ENCODE peak calls at places on chromosomes 1 and 21, in five cellular contexts. L, U, Y, A and P are unnamed samples.

GRCh38 chr1:162035241-162035640 is 11.6 kb upstream of the OLFML2B start:
- DNase-seq in L (no peak), U (no peak), Y (no peak), A (no peak), P (no peak)

GRCh38 chr1:220680085-220680687 is 10.0 kb upstream of the C1orf115 start:
- DNase-seq in L (no peak), U (peak), Y (no peak), A (peak), P (no peak)

GRCh38 chr1:93811646-93812045 is 67.4 kb downstream of the DNTTIP2 start:
- DNase-seq in L (no peak), U (no peak), Y (no peak), A (no peak), P (peak)

GRCh38 chr1:30404341-30404740 is 319.0 kb downstream of the MATN1 start:
- DNase-seq in L (no peak), U (no peak), Y (peak), A (no peak), P (no peak)

GRCh38 chr1:153627797-153628626 is at the start of gene S100A1:
- DNase-seq in L (no peak), U (peak), Y (peak), A (no peak), P (no peak)

GRCh38 chr1:18642278-18643095 is 11.8 kb downstream of the PAX7 start:
- DNase-seq in L (no peak), U (no peak), Y (no peak), A (no peak), P (no peak)

GRCh38 chr1:50976111-50976889 is 6.3 kb downstream of the CDKN2C start:
- DNase-seq in L (no peak), U (no peak), Y (no peak), A (peak), P (no peak)

GRCh38 chr1:161487483-161487827 is 17.8 kb upstream of the FCGR2A start:
- DNase-seq in L (no peak), U (no peak), Y (no peak), A (peak), P (no peak)

GRCh38 chr1:10339036-10339567 is 59.8 kb upstream of the PGD start:
- DNase-seq in L (no peak), U (no peak), Y (no peak), A (no peak), P (no peak)

GRCh38 chr1:75970631-75971030 is 38.4 kb upstream of the ASB17 start:
- DNase-seq in L (no peak), U (no peak), Y (no peak), A (no peak), P (no peak)

GRCh38 chr1:201400257-201401230 is 1.4 kb upstream of the LAD1 start:
- DNase-seq in L (no peak), U (no peak), Y (no peak), A (no peak), P (no peak)

GRCh38 chr1:201376464-201377374 is 761 bp downstream of the TNNT2 start:
- DNase-seq in L (no peak), U (peak), Y (peak), A (peak), P (peak)

GRCh38 chr21:28892550-28893111 is 100.0 kb downstream of the LTN1 start:
- DNase-seq in L (no peak), U (no peak), Y (no peak), A (no peak), P (no peak)

GRCh38 chr1:173477286-173478098 is at the start of gene PRDX6:
- DNase-seq in L (no peak), U (peak), Y (peak), A (peak), P (no peak)

GRCh38 chr1:79839882-79840281 is 833.4 kb upstream of the ADGRL4 start:
- DNase-seq in L (no peak), U (no peak), Y (no peak), A (no peak), P (no peak)

GRCh38 chr1:168069384-168069783 is 67.3 kb downstream of the GPR161 start:
- DNase-seq in L (no peak), U (no peak), Y (no peak), A (no peak), P (no peak)

GRCh38 chr1:29624747-29625420 is 388.6 kb downstream of the PTPRU start:
- DNase-seq in L (no peak), U (no peak), Y (no peak), A (no peak), P (no peak)

GRCh38 chr1:183719289-183719688 is 66.2 kb upstream of the APOBEC4 start:
- DNase-seq in L (no peak), U (no peak), Y (no peak), A (no peak), P (no peak)

GRCh38 chr1:71049951-71050598 is 2.5 kb upstream of the PTGER3 start:
- DNase-seq in L (peak), U (peak), Y (no peak), A (peak), P (peak)

GRCh38 chr1:218346391-218347204 is 1.5 kb downstream of the TGFB2 start:
- DNase-seq in L (no peak), U (peak), Y (peak), A (peak), P (no peak)

GRCh38 chr1:218348628-218349185 is 3.6 kb downstream of the TGFB2 start:
- DNase-seq in L (no peak), U (no peak), Y (no peak), A (no peak), P (no peak)

GRCh38 chr1:218345673-218346390 is 696 bp downstream of the TGFB2 start:
- DNase-seq in L (no peak), U (peak), Y (peak), A (peak), P (no peak)

GRCh38 chr1:218347713-218348627 is 2.8 kb downstream of the TGFB2 start:
- DNase-seq in L (no peak), U (no peak), Y (no peak), A (peak), P (no peak)

GRCh38 chr1:218347316-218347712 is 2.2 kb downstream of the TGFB2 start:
- DNase-seq in L (no peak), U (peak), Y (no peak), A (no peak), P (no peak)
- H3K4me3 ChIP-seq in L (peak), U (no peak), Y (peak), A (peak), P (peak)

GRCh38 chr1:8239039-8239305 is 78.9 kb upstream of the SLC45A1 start:
- DNase-seq in L (no peak), U (no peak), Y (peak), A (peak), P (no peak)
- TF ChIP-seq CTCF in L (no peak), U (peak), Y (no peak), A (peak), P (peak)

GRCh38 chr1:198679535-198680173 is 40.8 kb downstream of the PTPRC start:
- DNase-seq in L (no peak), U (no peak), Y (peak), A (no peak), P (no peak)

GRCh38 chr1:198680174-198680871 is 41.5 kb downstream of the PTPRC start:
- DNase-seq in L (no peak), U (no peak), Y (peak), A (no peak), P (no peak)

GRCh38 chr1:198683449-198683848 is 44.6 kb downstream of the PTPRC start:
- DNase-seq in L (no peak), U (no peak), Y (no peak), A (no peak), P (no peak)

GRCh38 chr1:198681247-198681646 is 42.4 kb downstream of the PTPRC start:
- DNase-seq in L (no peak), U (peak), Y (no peak), A (peak), P (no peak)

DNA sequence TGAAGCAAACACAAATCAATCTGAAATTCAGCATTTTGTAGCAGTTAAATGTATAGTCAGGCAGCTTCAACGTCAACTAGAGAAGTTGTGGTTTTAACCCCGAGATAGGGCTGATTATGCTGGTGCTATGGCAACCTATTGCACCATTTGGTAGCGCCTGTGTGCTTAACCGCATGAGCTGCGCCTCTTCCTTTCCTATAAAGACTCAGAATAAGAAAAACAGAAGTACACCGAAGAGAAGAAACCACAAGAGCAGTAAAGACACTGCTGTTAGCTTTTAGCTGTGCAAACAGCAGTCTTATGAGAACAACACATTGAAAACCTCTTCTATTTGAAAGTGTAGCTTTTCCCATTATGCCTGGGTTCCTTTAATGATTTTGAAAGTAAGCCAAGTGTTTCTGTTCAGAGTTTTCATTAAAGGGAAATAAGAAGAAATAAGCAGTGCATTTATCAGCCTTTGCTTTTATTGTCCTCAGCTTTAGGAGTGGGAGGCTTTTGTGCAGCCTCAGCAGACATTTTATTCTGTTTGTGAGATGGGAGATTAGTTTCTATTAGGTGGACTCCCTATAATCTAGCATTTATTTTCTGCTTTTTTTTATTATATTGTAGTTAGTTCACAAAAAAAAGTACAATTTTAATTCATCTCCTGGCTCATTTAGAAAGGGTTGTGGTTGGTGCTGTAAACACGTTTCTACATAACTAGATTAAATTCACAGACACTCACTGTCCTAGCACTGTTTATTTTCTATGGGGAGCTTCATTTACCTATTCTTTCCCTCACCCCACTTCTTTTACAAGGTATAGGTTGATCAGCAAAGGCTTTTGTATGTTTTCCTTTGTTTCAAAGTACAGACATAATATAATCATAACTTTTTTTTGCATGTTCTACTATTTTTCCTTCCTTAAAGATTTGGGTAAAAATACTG is 43.3 kb downstream of the PTPRC start:
- DNase-seq in L (peak), U (peak), Y (peak), A (peak), P (peak)
- H3K4me3 ChIP-seq in L (peak), U (peak), Y (no peak), A (peak), P (no peak)

DNA sequence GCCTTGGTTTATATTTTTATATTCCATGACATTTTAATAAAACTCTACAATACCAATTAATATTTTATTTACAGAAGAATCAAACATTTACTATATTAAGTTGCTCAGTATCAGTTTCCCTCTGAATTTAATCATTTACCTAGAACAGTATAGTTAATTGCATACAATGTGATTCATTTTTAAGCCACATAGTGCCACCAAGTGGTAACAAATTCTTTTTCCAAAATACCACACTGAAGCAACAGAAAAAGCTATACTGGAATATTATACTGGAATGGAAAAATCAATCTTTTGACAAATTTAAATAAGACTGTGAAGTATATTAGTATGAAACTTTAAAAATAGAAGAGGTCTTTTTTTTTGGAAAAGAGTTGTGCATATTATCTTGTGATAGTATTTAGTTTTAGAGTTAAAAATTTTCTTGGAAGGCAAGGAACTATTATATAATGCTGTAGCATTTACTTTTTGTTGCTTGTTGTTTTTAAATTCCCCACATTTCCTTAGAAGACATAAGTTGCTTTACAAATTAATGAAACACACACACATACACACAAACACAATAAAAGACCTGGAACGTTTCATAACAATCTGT is 57.3 kb downstream of the ZNF644 start:
- DNase-seq in L (no peak), U (peak), Y (no peak), A (peak), P (no peak)
- TF ChIP-seq CTCF in L (peak), U (peak), Y (peak), A (peak), P (peak)